ENCODE peak calls at places on chromosome 17, in five cellular contexts. J, E, Q, N and R are unnamed samples.

GRCh38 chr17:58710948-58711552 is 18.6 kb downstream of the RAD51C start:
- DNase-seq in J (no peak), Q (peak), E (peak), N (peak), R (no peak)

GRCh38 chr17:50279181-50279526 is 4.9 kb downstream of the TMEM92 start:
- DNase-seq in E (no peak), N (no peak), Q (no peak), J (no peak), R (no peak)

GRCh38 chr17:75830168-75831031 is 13.8 kb downstream of the UNC13D start:
- DNase-seq in E (no peak), Q (no peak), J (no peak), N (no peak), R (no peak)

GRCh38 chr17:73203788-73204479 is 11.1 kb downstream of the COG1 start:
- DNase-seq in J (no peak), Q (no peak), N (no peak), E (no peak), R (no peak)

GRCh38 chr17:35774499-35774898 is 13.8 kb downstream of the C17orf50 start:
- DNase-seq in N (no peak), Q (no peak), J (no peak), E (peak), R (peak)

GRCh38 chr17:29045734-29046133 is 2.8 kb downstream of the PIPOX start:
- DNase-seq in Q (no peak), J (no peak), N (no peak), E (no peak), R (no peak)

GRCh38 chr17:36117505-36118382 is 14.1 kb downstream of the CCL4 start:
- DNase-seq in E (no peak), J (no peak), N (no peak), Q (no peak), R (no peak)

GRCh38 chr17:71521724-71522123 is 599.1 kb upstream of the SOX9 start:
- DNase-seq in J (no peak), N (no peak), E (no peak), Q (no peak), R (no peak)

GRCh38 chr17:66935717-66936116 is 28.8 kb upstream of the CACNG4 start:
- DNase-seq in J (no peak), E (no peak), Q (no peak), N (no peak), R (no peak)

GRCh38 chr17:8490256-8491023 is 54.8 kb downstream of the NDEL1 start:
- DNase-seq in N (no peak), J (no peak), Q (no peak), E (no peak), R (no peak)

GRCh38 chr17:49003557-49004511 is 6.6 kb downstream of the IGF2BP1 start:
- DNase-seq in J (no peak), E (no peak), N (no peak), Q (no peak), R (no peak)

DNA sequence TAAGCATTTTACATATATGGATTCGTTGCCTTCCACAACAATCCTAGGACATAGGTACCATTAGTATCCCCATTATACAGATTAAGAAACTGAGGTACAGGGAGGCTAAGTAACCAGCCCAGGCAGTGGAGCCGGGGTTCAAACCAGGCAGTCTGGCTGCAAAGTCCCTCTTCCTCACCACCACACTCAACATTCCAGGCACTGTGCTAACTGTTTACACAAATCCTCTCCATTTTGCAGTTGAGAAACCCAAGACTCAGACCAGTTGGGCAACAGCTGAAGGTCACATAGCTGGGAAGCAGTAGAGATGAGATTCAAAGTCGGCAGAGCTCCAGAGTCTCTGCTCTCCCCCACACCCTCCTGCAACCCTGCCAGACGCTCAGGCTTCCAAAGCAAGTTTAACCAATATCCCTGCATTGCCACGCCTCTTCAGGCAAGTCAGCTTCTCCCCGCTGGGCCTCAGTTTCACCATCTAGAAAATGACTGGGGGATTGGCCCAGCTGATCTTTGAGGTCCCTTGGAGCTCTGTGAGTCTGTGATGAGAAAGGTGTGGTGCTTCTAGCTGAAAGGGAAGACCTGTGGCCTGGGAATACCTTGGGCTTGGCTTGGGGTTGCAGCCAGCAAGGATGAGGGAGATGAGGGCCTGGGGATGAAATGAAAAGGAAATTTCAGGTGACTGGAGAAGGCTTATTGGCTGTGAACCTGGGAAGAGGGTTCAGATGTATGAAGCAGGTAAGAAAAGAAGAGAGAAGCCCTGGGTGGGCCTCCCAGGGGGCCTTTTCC is 14.0 kb downstream of the CCR7 start:
- DNase-seq in J (peak), N (peak), Q (peak), E (peak), R (peak)
- TF ChIP-seq POLR2A in J (no peak), N (peak), Q (no peak), E (no peak), R (no peak)

GRCh38 chr17:64264891-64265290 is 1.8 kb upstream of the TEX2 start:
- DNase-seq in N (no peak), Q (no peak), J (no peak), E (no peak), R (no peak)
- H3K27ac ChIP-seq in N (no peak), Q (no peak), J (peak), E (no peak), R (no peak)

DNA sequence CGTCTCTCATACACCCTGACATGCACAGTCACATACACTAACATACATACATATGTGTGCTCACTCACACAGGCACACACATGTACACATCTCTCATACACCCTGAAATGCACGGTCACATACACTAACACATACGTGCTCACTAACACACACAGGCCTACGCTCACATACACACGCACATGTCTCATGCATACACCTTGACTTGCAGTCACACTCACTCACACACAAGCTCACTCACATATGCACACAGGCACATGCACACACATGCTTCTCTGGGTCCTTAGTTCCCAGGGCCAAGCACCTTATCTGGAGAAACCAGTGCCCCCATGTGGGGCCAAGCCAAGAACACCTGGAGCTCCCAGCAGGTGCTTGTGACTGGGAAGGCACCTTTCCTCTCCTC is 240.3 kb downstream of the RBFOX3 start:
- DNase-seq in E (no peak), N (no peak), Q (no peak), J (no peak), R (no peak)
- TF ChIP-seq POLR2A in E (no peak), N (no peak), Q (no peak), J (no peak), R (no peak)

GRCh38 chr17:62793919-62794665 is 14.0 kb downstream of the MARCHF10 start:
- DNase-seq in J (no peak), Q (no peak), N (no peak), E (no peak), R (no peak)

GRCh38 chr17:62790554-62790953 is 17.6 kb downstream of the MARCHF10 start:
- DNase-seq in E (no peak), Q (no peak), N (no peak), J (no peak), R (no peak)

GRCh38 chr17:62794666-62794971 is 13.5 kb downstream of the MARCHF10 start:
- DNase-seq in E (no peak), J (no peak), Q (no peak), N (no peak), R (no peak)

GRCh38 chr17:62792122-62792800 is 15.9 kb downstream of the MARCHF10 start:
- DNase-seq in J (no peak), E (no peak), Q (peak), N (no peak), R (no peak)

GRCh38 chr17:62791235-62792121 is 16.6 kb downstream of the MARCHF10 start:
- DNase-seq in E (no peak), J (no peak), N (no peak), Q (no peak), R (no peak)
- H3K27ac ChIP-seq in E (peak), J (no peak), N (no peak), Q (peak), R (no peak)

GRCh38 chr17:33889766-33890165 is 365.3 kb upstream of the CCL2 start:
- DNase-seq in E (no peak), N (no peak), Q (no peak), J (no peak), R (no peak)

GRCh38 chr17:33892677-33893076 is 362.4 kb upstream of the CCL2 start:
- DNase-seq in Q (no peak), E (no peak), J (no peak), N (no peak), R (no peak)

GRCh38 chr17:33893192-33893591 is 361.9 kb upstream of the CCL2 start:
- DNase-seq in Q (no peak), N (no peak), J (no peak), E (no peak), R (no peak)

GRCh38 chr17:33889079-33889478 is 366.0 kb upstream of the CCL2 start:
- DNase-seq in Q (no peak), N (no peak), J (no peak), E (no peak), R (no peak)

DNA sequence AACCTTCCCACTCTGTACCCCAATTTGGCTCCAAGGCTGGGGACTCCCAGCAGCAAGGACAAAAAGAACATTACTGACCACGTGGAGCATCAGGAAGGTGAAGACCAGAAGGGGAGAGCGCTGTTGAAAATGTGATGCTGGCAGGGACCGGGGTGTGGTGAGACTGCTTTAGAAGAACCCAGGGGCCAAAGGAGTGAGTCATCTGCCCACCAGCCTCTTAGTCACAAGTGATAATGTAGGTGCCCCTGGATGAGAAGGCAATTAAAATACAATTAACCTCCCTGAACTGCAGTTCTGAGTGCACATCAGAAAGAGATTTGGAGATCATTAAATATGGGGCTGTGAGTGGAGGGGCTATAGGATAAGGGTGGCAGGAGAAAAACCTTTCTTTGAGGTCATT is 366.6 kb upstream of the CCL2 start:
- DNase-seq in Q (no peak), J (no peak), E (no peak), N (no peak), R (no peak)
- TF ChIP-seq POLR2A in Q (no peak), J (no peak), E (no peak), N (no peak), R (no peak)

DNA sequence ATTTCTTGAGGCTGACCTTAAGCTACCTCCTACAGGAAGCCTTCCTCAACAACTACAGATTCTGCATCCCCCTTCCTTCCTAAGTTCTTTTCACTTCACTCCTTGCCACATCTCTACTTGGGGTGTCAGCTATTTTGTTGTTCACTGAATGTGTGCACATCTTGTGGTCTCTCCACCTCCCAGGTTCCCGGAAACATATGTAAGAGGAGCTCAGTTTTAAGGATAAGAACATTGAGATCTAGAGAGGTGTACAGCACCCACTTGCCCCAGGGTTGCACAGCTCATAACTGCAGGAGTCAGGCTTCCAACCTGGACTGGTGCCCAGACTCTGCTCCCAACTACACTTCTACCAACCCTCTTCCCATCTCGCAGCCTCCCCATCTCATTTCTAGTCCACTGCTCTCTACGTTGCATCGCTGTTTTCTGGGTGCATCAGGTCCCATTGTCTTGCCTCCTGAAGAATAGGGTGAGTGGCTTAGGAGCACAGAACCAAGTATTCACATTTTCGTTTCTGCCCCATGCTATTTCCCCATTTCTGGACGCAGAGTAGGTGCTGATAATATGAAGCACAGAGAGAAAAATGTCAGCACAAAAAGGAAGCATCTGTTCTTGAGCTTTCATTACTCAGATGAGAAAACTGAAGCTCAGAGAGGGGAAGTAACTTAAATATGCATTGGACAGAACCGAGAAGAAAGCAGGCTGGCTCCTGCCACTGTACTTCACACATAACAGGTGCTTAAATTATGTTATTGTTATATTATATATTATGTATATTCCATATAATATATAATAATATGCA is 292.0 kb upstream of the CCL2 start:
- DNase-seq in N (no peak), E (no peak), J (no peak), Q (no peak), R (no peak)
- H3K27ac ChIP-seq in N (no peak), E (no peak), J (no peak), Q (no peak), R (no peak)

GRCh38 chr17:2137342-2138098 is 82.6 kb downstream of the HIC1 start:
- DNase-seq in E (no peak), J (no peak), Q (peak), N (no peak), R (peak)
- TF ChIP-seq POLR2A in E (no peak), J (no peak), Q (no peak), N (no peak), R (no peak)

DNA sequence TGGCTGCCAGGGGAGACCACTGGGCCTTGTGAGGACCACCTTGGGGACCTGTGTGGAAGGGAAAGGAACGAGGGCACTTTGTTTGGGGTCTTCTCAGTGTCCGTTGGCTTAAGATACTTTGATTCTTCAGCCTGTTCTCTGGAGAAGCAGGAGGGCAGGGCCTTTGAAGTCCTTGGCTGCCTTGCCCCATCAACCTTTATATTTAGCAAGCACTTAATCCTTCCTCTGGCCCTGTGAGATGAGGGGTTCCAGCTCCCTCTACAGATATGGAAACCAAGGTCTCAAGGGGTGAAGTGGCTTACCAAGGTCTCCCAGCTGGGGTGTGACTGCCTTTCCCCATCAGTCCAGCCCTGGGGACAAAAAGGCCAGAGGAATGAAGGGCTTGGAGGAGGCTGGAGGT is 28.5 kb downstream of the TTYH2 start:
- DNase-seq in N (no peak), Q (no peak), J (no peak), E (no peak), R (no peak)
- H3K27ac ChIP-seq in N (no peak), Q (no peak), J (no peak), E (no peak), R (no peak)

GRCh38 chr17:44002141-44002848 is 2.1 kb upstream of the NAGS start:
- DNase-seq in Q (no peak), J (no peak), N (no peak), E (no peak), R (no peak)
- TF ChIP-seq POLR2A in Q (no peak), J (no peak), N (no peak), E (no peak), R (no peak)

GRCh38 chr17:19243838-19244237 is 6.7 kb downstream of the EPN2 start:
- DNase-seq in J (no peak), Q (no peak), N (peak), E (no peak), R (no peak)
- H3K27ac ChIP-seq in J (peak), Q (no peak), N (no peak), E (no peak), R (no peak)